ENCODE peak calls at places on chromosomes 11 and 22, in eight cellular contexts. Q is HEK293T; Y is GM12865; A is left ventricle myocardium superior; U is stimulated activated naive CD8-positive, alpha-beta T cell treated with anti-CD3 and anti-CD28 coated beads, Interleukin-15, Interleukin-2, amounts not matched to agents 100 U/mL and 50 U/mL, for 24 hours; C is AG10803; B is tibial artery; M is T-helper 1 cell. S is an unnamed sample.

GRCh38 chr11:9562716-9563115 is 10.8 kb upstream of the WEE1 start:
- DNase-seq in Q (no peak), Y (peak), A (no peak), U (no peak), C (no peak), B (no peak), M (no peak), S (no peak)

GRCh38 chr11:119338946-119339580 is 1.6 kb downstream of the C1QTNF5 start:
- DNase-seq in Q (no peak), Y (no peak), A (peak), U (no peak), C (no peak), B (no peak), M (no peak), S (no peak)

GRCh38 chr11:133553885-133554586 is 21.7 kb upstream of the OPCML start:
- DNase-seq in Q (no peak), Y (no peak), A (no peak), U (no peak), C (no peak), B (no peak), M (no peak), S (no peak)

GRCh38 chr11:76626921-76627391 is 43.6 kb downstream of the LRRC32 start:
- DNase-seq in Q (no peak), Y (peak), A (no peak), U (peak), C (peak), B (no peak), M (no peak), S (no peak)

GRCh38 chr11:84812351-84813083 is 814.6 kb downstream of the DLG2 start:
- DNase-seq in Q (no peak), Y (no peak), A (no peak), U (no peak), C (peak), B (no peak), M (no peak), S (no peak)

GRCh38 chr22:42185915-42186439 is 55.4 kb upstream of the CYP2D6 start:
- DNase-seq in Q (no peak), Y (no peak), A (no peak), U (no peak), C (no peak), B (no peak), M (no peak), S (no peak)

GRCh38 chr22:37018815-37019308 is 385 bp downstream of the TST start:
- DNase-seq in Q (peak), Y (no peak), A (peak), U (no peak), C (peak), B (peak), M (no peak), S (no peak)

GRCh38 chr11:196786-197731 is 4.2 kb downstream of the SCGB1C1 start:
- DNase-seq in Q (no peak), Y (no peak), A (peak), U (no peak), C (no peak), B (peak), M (no peak), S (no peak)

GRCh38 chr11:45806072-45806933 is 1.4 kb downstream of the SLC35C1 start:
- DNase-seq in Q (no peak), Y (no peak), A (no peak), U (no peak), C (no peak), B (no peak), M (no peak), S (no peak)

S was measured in T-helper 9 cell.